ENCODE peak calls at places on chromosomes 5 and 9, in eight cellular contexts. G is HCT116, W is neural progenitor cell, D is DND-41, K is fibroblast of lung, X is K562, S is GM23338, M is PC-9. U is an unnamed sample.

GRCh38 chr9:90169490-90169889 is 473.1 kb downstream of the DIRAS2 start:
- DNase-seq in G (no peak), S (no peak), D (no peak), W (no peak), K (no peak), X (no peak), M (no peak), U (no peak)

GRCh38 chr5:36606437-36607113 is at the start of gene SLC1A3:
- DNase-seq in G (peak), X (no peak), W (peak), K (peak), S (peak), D (no peak), M (peak), U (peak)

GRCh38 chr9:126536131-126536530 is 77.6 kb upstream of the LMX1B start:
- DNase-seq in W (no peak), D (no peak), G (no peak), X (no peak), K (no peak), M (no peak), S (no peak), U (no peak)

GRCh38 chr9:112328545-112328944 is 4.9 kb downstream of the PTBP3 start:
- DNase-seq in K (no peak), X (no peak), M (no peak), D (no peak), G (no peak), S (no peak), W (no peak), U (no peak)

GRCh38 chr5:86880785-86881492 is 263.2 kb downstream of the COX7C start:
- DNase-seq in W (peak), S (peak), K (peak), X (peak), G (peak), M (peak), D (peak), U (peak)

GRCh38 chr9:122180633-122181032 is 20.9 kb downstream of the MORN5 start:
- DNase-seq in D (no peak), W (no peak), S (no peak), X (peak), G (peak), M (no peak), K (peak), U (no peak)

GRCh38 chr9:133773889-133774655 is 35.9 kb upstream of the SARDH start:
- DNase-seq in K (peak), X (no peak), W (no peak), M (no peak), G (no peak), S (no peak), D (no peak), U (no peak)

GRCh38 chr5:59209758-59210359 is 627.0 kb downstream of the RAB3C start:
- DNase-seq in D (no peak), G (no peak), M (no peak), W (no peak), K (peak), S (no peak), X (no peak), U (no peak)

GRCh38 chr9:134152022-134152448 is 12.3 kb downstream of the RNU6ATAC start:
- DNase-seq in K (no peak), D (no peak), X (peak), G (no peak), W (no peak), S (no peak), M (no peak), U (no peak)

GRCh38 chr5:155897761-155898160 is 429.2 kb upstream of the SGCD start:
- DNase-seq in S (no peak), K (no peak), G (no peak), X (no peak), W (no peak), D (no peak), M (no peak), U (no peak)

GRCh38 chr5:65086234-65086886 is 317.6 kb downstream of the CWC27 start:
- DNase-seq in K (no peak), S (no peak), W (no peak), D (no peak), G (no peak), X (no peak), M (no peak), U (no peak)

GRCh38 chr5:79666758-79667157 is 22.9 kb upstream of the CMYA5 start:
- DNase-seq in G (no peak), X (no peak), D (no peak), S (peak), M (no peak), K (no peak), W (no peak), U (no peak)

GRCh38 chr5:97618721-97619120 is 435.7 kb upstream of the RIOK2 start:
- DNase-seq in D (no peak), M (no peak), K (no peak), X (no peak), W (no peak), S (no peak), G (no peak), U (no peak)

GRCh38 chr5:169581580-169582227 is 1.9 kb upstream of the SPDL1 start:
- DNase-seq in M (no peak), K (peak), W (peak), G (peak), X (peak), D (peak), S (peak), U (no peak)

GRCh38 chr9:132004323-132004722 is 75.3 kb downstream of the MED27 start:
- DNase-seq in D (no peak), W (no peak), M (no peak), G (no peak), K (no peak), S (no peak), X (no peak), U (no peak)

GRCh38 chr5:66994790-66995189 is 201.8 kb downstream of the CD180 start:
- DNase-seq in M (peak), S (no peak), D (no peak), G (no peak), X (no peak), W (no peak), K (no peak), U (no peak)

GRCh38 chr5:57891443-57891842 is 408.8 kb upstream of the ACTBL2 start:
- DNase-seq in M (no peak), G (no peak), W (no peak), K (no peak), X (no peak), S (peak), D (no peak), U (no peak)

GRCh38 chr9:350354-350753 is 135.7 kb downstream of the DOCK8 start:
- DNase-seq in K (no peak), W (no peak), D (no peak), G (no peak), X (no peak), S (no peak), M (no peak), U (no peak)

GRCh38 chr9:14275331-14275730 is 38.6 kb downstream of the NFIB start:
- DNase-seq in D (no peak), W (no peak), S (no peak), K (no peak), M (no peak), G (no peak), X (no peak), U (no peak)

GRCh38 chr9:75104607-75105006 is 16.3 kb downstream of the OSTF1 start:
- DNase-seq in S (no peak), K (no peak), G (no peak), D (no peak), W (no peak), X (no peak), M (no peak), U (no peak)

GRCh38 chr9:87874320-87874655 is 8.4 kb upstream of the SPATA31E1 start:
- DNase-seq in X (no peak), M (no peak), D (no peak), K (no peak), G (no peak), S (no peak), W (no peak), U (no peak)

GRCh38 chr5:176700239-176700847 is 53.1 kb downstream of the TSPAN17 start:
- DNase-seq in X (peak), S (peak), G (no peak), D (no peak), W (peak), K (no peak), M (no peak), U (no peak)

GRCh38 chr5:176694631-176695030 is 47.3 kb downstream of the TSPAN17 start:
- DNase-seq in D (no peak), K (no peak), S (no peak), G (no peak), M (no peak), W (no peak), X (no peak), U (no peak)

GRCh38 chr5:176695073-176695472 is 47.8 kb downstream of the TSPAN17 start:
- DNase-seq in S (no peak), X (no peak), K (no peak), M (no peak), W (no peak), D (no peak), G (no peak), U (no peak)

GRCh38 chr5:176697267-176697928 is 50.1 kb downstream of the TSPAN17 start:
- DNase-seq in K (no peak), D (no peak), W (peak), X (no peak), M (no peak), S (peak), G (no peak), U (no peak)

GRCh38 chr5:176697929-176698520 is 50.7 kb downstream of the TSPAN17 start:
- DNase-seq in S (peak), G (no peak), M (no peak), W (peak), X (no peak), K (no peak), D (no peak), U (no peak)
- TF ChIP-seq EZH2 in S (no peak), G (no peak), M (no peak), W (no peak), X (no peak), K (no peak), D (no peak), U (no peak)

DNA sequence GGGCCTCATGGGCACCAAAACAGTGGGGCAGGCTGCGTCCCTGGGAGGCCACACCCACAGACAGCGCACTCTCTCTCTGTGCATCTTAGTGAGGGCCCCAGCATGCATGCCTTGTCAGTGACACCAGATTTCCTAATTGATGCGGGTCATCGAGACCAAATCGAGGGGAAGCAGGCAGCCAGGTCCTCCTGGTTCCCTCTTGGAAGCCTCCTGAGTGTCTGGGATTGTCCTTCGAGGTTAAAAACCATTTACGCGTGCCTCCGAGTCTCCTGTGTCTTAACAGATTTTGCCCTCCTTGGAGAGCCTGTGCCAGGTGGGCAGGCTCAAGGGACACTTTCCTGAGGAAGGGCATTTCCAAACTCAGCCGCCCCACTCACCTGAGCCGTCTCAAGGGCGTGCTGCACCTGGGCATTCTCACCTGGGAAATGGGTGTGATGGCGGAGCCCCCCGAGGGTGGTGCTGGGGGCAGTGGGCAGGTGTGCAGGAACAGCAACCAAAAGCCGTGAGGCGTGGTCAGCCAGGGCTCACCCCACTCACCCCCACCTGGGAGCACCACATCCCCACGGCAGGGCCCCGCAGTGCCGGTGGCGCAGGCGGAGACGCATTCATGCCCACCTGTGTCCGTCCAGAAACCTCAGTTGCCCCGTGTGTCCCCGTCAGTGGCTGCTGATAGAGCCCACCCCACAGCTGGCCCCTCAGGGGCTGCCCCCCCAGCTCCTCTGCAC is 2.7 kb downstream of the SLC6A19 start:
- DNase-seq in K (no peak), M (no peak), D (no peak), W (no peak), S (no peak), X (no peak), G (no peak), U (no peak)
- TF ChIP-seq EZH2 in K (no peak), M (no peak), D (no peak), W (no peak), S (no peak), X (no peak), G (no peak), U (no peak)

GRCh38 chr5:115179068-115179958 is 9.6 kb upstream of the TRIM36 start:
- DNase-seq in X (no peak), K (no peak), W (peak), G (no peak), S (peak), D (no peak), M (no peak), U (no peak)
- TF ChIP-seq EZH2 in X (no peak), K (peak), W (peak), G (no peak), S (peak), D (no peak), M (no peak), U (no peak)

GRCh38 chr9:137167113-137167751 is 2.6 kb downstream of the LRRC26 start:
- DNase-seq in G (no peak), S (peak), D (no peak), M (no peak), W (no peak), K (no peak), X (peak), U (no peak)
- TF ChIP-seq EZH2 in G (no peak), S (no peak), D (no peak), M (no peak), W (no peak), K (no peak), X (no peak), U (no peak)

DNA sequence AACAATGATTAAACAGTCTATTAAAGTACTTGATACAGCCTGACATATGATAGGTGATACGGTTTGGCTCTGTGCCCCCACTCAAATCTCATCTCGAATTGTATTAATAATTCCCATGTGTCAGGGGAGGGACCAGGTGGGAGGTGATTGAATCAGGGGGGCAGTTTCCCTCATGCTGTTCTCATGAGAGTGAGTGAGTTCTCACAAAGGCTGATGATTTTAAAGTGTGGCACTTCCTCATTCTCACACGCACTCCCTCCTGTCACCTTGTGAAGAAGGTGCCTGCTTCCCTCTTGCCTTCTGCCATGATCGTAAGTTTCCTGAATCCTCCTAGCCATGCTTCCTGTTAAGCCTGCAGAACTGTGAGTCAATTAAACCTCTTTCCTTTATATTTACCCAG is 40.1 kb upstream of the TARS1 start:
- DNase-seq in M (no peak), D (no peak), G (no peak), X (no peak), W (no peak), K (no peak), S (no peak), U (no peak)
- TF ChIP-seq EZH2 in M (no peak), D (no peak), G (no peak), X (no peak), W (no peak), K (no peak), S (no peak), U (no peak)

DNA sequence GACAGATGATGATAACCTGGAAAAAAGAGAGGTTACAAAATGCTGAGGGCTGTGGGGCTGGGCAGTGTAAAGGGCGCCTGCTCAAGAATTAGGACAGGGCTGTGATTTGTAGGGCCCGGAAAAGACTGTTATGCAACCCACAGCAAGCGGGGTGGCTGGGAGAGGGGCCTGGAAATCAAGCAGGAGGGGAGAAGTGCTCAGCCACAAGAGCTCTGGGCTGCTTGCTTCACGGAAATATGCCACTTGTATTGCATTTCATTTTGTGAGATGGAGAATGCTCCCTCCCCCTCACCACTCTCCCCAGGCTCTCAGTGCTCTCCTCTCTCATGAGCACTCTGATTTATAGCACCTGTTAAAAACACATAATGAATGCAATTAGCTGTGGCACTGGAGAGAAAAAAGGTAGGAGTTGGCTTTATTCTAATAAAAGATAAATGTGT is 8.4 kb upstream of the HAND1 start:
- DNase-seq in W (no peak), X (no peak), D (no peak), M (no peak), S (peak), G (no peak), K (no peak), U (no peak)
- TF ChIP-seq EZH2 in W (no peak), X (no peak), D (peak), M (no peak), S (peak), G (no peak), K (no peak), U (no peak)